ENCODE peak calls at places on chromosomes 5 and 9, in seven cellular contexts. L is islet precursor cell, H is ELF-1, I is mesenchymal stem cell, M is DMS153, S is NCI-H748 treated with DMSO at 0.1 percent for 48 hours, J is endothelial cell. Y is an unnamed sample.

GRCh38 chr9:92917176-92917800 is 30.0 kb upstream of the FGD3 start:
- DNase-seq in S (no peak), H (no peak), L (no peak), M (no peak), J (no peak), I (no peak), Y (peak)

GRCh38 chr5:9343146-9343850 is 202.6 kb downstream of the SEMA5A start:
- DNase-seq in I (peak), J (no peak), M (no peak), H (no peak), L (no peak), S (no peak), Y (peak)

GRCh38 chr9:17635115-17635890 is 56.4 kb downstream of the SH3GL2 start:
- DNase-seq in H (no peak), S (no peak), I (no peak), L (peak), J (no peak), M (no peak), Y (no peak)

GRCh38 chr9:71552480-71552879 is 215.8 kb downstream of the CEMIP2 start:
- DNase-seq in M (no peak), J (peak), I (no peak), L (peak), S (peak), H (peak), Y (peak)

GRCh38 chr9:123421801-123422455 is 65.9 kb downstream of the CRB2 start:
- DNase-seq in M (no peak), J (no peak), I (no peak), L (peak), S (no peak), H (peak), Y (peak)

GRCh38 chr9:79583957-79584654 is 12.3 kb downstream of the TLE4 start:
- DNase-seq in S (no peak), J (no peak), H (peak), L (peak), I (no peak), M (no peak), Y (peak)

GRCh38 chr5:135024956-135025729 is 8.9 kb downstream of the PITX1 start:
- DNase-seq in H (peak), S (no peak), I (peak), J (no peak), M (no peak), L (no peak), Y (no peak)

GRCh38 chr9:100601216-100601615 is 23.3 kb downstream of the CAVIN4 start:
- DNase-seq in S (peak), J (peak), I (peak), H (peak), L (peak), M (peak), Y (peak)

GRCh38 chr5:179974946-179975712 is 67.4 kb upstream of the TBC1D9B start:
- DNase-seq in H (peak), M (peak), S (no peak), J (peak), L (peak), I (peak), Y (peak)

GRCh38 chr9:104069288-104069687 is 24.8 kb upstream of the SMC2 start:
- DNase-seq in S (no peak), L (no peak), H (no peak), J (no peak), I (no peak), M (no peak), Y (no peak)

GRCh38 chr5:180637962-180638680 is 11.3 kb downstream of the FLT4 start:
- DNase-seq in J (peak), S (no peak), H (no peak), M (no peak), L (no peak), I (no peak), Y (no peak)

GRCh38 chr9:133995012-133995896 is 3.1 kb upstream of the VAV2 start:
- DNase-seq in J (no peak), L (peak), M (no peak), I (no peak), H (no peak), S (no peak), Y (peak)

GRCh38 chr5:67807116-67807888 is 408.3 kb upstream of the PIK3R1 start:
- DNase-seq in L (no peak), M (no peak), I (no peak), J (no peak), S (no peak), H (no peak), Y (no peak)

GRCh38 chr9:79581794-79582193 is 10.0 kb downstream of the TLE4 start:
- DNase-seq in J (peak), S (no peak), I (peak), L (peak), M (no peak), H (peak), Y (peak)

GRCh38 chr9:21267806-21268657 is 28.2 kb upstream of the IFNA14 start:
- DNase-seq in M (no peak), S (no peak), I (no peak), H (no peak), L (no peak), J (no peak), Y (no peak)

GRCh38 chr5:160959804-160960203 is 107.8 kb upstream of the ATP10B start:
- DNase-seq in J (no peak), S (no peak), L (no peak), H (no peak), M (no peak), I (no peak), Y (no peak)

GRCh38 chr9:121984726-121985402 is 108.2 kb downstream of the TTLL11 start:
- DNase-seq in H (no peak), J (no peak), I (peak), S (no peak), M (no peak), L (no peak), Y (no peak)

GRCh38 chr5:154901276-154901675 is 36.7 kb downstream of the GEMIN5 start:
- DNase-seq in S (no peak), H (no peak), J (no peak), L (no peak), I (no peak), M (no peak), Y (no peak)

GRCh38 chr9:78777747-78778146 is 480.8 kb downstream of the PSAT1 start:
- DNase-seq in S (no peak), I (no peak), M (no peak), J (no peak), L (no peak), H (no peak), Y (peak)

GRCh38 chr5:111010783-111011182 is 60.7 kb upstream of the TSLP start:
- DNase-seq in I (no peak), L (no peak), H (no peak), M (no peak), J (no peak), S (no peak), Y (no peak)

GRCh38 chr5:111834926-111835599 is 78.1 kb upstream of the NREP start:
- DNase-seq in L (no peak), M (no peak), S (no peak), H (no peak), J (no peak), I (no peak), Y (no peak)

GRCh38 chr9:7894231-7894630 is 94.7 kb upstream of the DMAC1 start:
- DNase-seq in L (no peak), I (no peak), S (no peak), J (no peak), M (no peak), H (no peak), Y (no peak)

GRCh38 chr5:112863549-112863948 is 2.5 kb downstream of the SRP19 start:
- DNase-seq in M (no peak), I (no peak), S (no peak), L (no peak), H (no peak), J (no peak), Y (no peak)

GRCh38 chr5:106241409-106241808 is 1429.3 kb downstream of the EFNA5 start:
- DNase-seq in S (no peak), H (no peak), J (no peak), L (no peak), M (no peak), I (peak), Y (no peak)

GRCh38 chr5:32810812-32811211 is 99.7 kb downstream of the NPR3 start:
- DNase-seq in J (no peak), I (no peak), M (no peak), S (no peak), L (no peak), H (no peak), Y (no peak)

GRCh38 chr5:72015103-72015548 is 92.1 kb upstream of the MAP1B start:
- DNase-seq in H (no peak), I (peak), J (no peak), S (peak), L (no peak), M (peak), Y (no peak)

GRCh38 chr5:141186897-141187512 is at the start of gene PCDHB9:
- DNase-seq in J (peak), H (peak), L (no peak), I (peak), S (peak), M (no peak), Y (peak)

GRCh38 chr9:126160067-126160853 is 166.4 kb upstream of the MVB12B start:
- DNase-seq in S (no peak), J (no peak), H (no peak), L (no peak), M (no peak), I (no peak), Y (peak)

GRCh38 chr5:78649220-78649700 is 688 bp upstream of the LHFPL2 start:
- DNase-seq in J (no peak), I (peak), L (no peak), S (no peak), H (peak), M (no peak), Y (peak)

GRCh38 chr9:124835026-124835501 is 18.2 kb upstream of the WDR38 start:
- DNase-seq in I (peak), H (no peak), J (no peak), S (peak), L (no peak), M (peak), Y (no peak)

GRCh38 chr5:79772651-79773050 is 83.0 kb downstream of the CMYA5 start:
- DNase-seq in J (no peak), M (no peak), L (no peak), I (no peak), H (no peak), S (no peak), Y (no peak)

GRCh38 chr9:125121156-125121555 is 22.2 kb downstream of the SCAI start:
- DNase-seq in I (no peak), L (no peak), S (no peak), J (no peak), H (no peak), M (peak), Y (peak)

GRCh38 chr9:124077915-124078572 is 66.5 kb downstream of the LHX2 start:
- DNase-seq in I (peak), J (no peak), H (peak), M (no peak), S (no peak), L (peak), Y (peak)

GRCh38 chr9:63859475-63860215 is 1425.4 kb downstream of the FOXD4L5 start:
- DNase-seq in J (no peak), S (no peak), I (no peak), H (peak), M (no peak), L (peak), Y (no peak)

GRCh38 chr9:82894961-82895902 is 167.7 kb downstream of the RASEF start:
- DNase-seq in S (no peak), J (no peak), H (no peak), L (no peak), I (no peak), M (no peak), Y (no peak)

GRCh38 chr9:12862596-12862995 is 87.8 kb downstream of the LURAP1L start:
- DNase-seq in H (no peak), J (no peak), S (no peak), L (no peak), M (no peak), I (no peak), Y (no peak)

GRCh38 chr5:131757830-131758519 is 38.8 kb downstream of the FNIP1 start:
- DNase-seq in L (no peak), I (no peak), H (no peak), M (no peak), S (no peak), J (no peak), Y (no peak)

Y was measured in mesendoderm.